ENCODE peak calls at places on chromosome 20, in six cellular contexts. Q is LoVo; E is myocyte; H is naive thymus-derived CD4-positive, alpha-beta T cell; S is Kasumi-1; L is iris pigment epithelial cell. B is an unnamed sample.
A peak's percentile ranks its signal among the peaks of the same experiment; 100 is the strongest.

GRCh38 chr20:10282930-10283556 is 64.4 kb downstream of the SNAP25 start:
- DNase-seq in Q (no peak), E (peak; percentile 22), H (no peak), S (no peak), L (peak; percentile 22), B (no peak)

GRCh38 chr20:37346232-37346525 is 239 bp downstream of the SRC start:
- DNase-seq in Q (no peak), E (no peak), H (no peak), S (no peak), L (no peak), B (no peak)

GRCh38 chr20:38697306-38697705 is 27.0 kb upstream of the SLC32A1 start:
- DNase-seq in Q (no peak), E (no peak), H (no peak), S (no peak), L (no peak), B (no peak)

GRCh38 chr20:38072885-38073284 is 39.3 kb downstream of the RPRD1B start:
- DNase-seq in Q (no peak), E (no peak), H (no peak), S (no peak), L (no peak), B (no peak)

GRCh38 chr20:19886666-19887288 is 128.7 kb downstream of the RIN2 start:
- DNase-seq in Q (no peak), E (no peak), H (no peak), S (no peak), L (peak; percentile 55), B (peak; percentile 35)

GRCh38 chr20:43404880-43405279 is 52.8 kb upstream of the SRSF6 start:
- DNase-seq in Q (no peak), E (no peak), H (no peak), S (no peak), L (peak; percentile 6), B (no peak)

GRCh38 chr20:57792386-57793095 is 82.7 kb upstream of the PMEPA1 start:
- DNase-seq in Q (no peak), E (peak; percentile 70), H (no peak), S (no peak), L (no peak), B (no peak)

GRCh38 chr20:44817143-44817910 is 7.0 kb upstream of the RIMS4 start:
- DNase-seq in Q (no peak), E (no peak), H (no peak), S (no peak), L (no peak), B (no peak)

GRCh38 chr20:9634327-9634726 is 119.9 kb downstream of the LAMP5 start:
- DNase-seq in Q (no peak), E (no peak), H (no peak), S (no peak), L (no peak), B (no peak)

GRCh38 chr20:45467861-45468260 is 1.7 kb upstream of the WFDC2 start:
- DNase-seq in Q (no peak), E (no peak), H (no peak), S (no peak), L (no peak), B (no peak)

GRCh38 chr20:40160151-40160550 is 528.9 kb downstream of the MAFB start:
- DNase-seq in Q (peak; percentile 67), E (peak; percentile 13), H (no peak), S (peak; percentile 45), L (peak; percentile 42), B (peak; percentile 76)

GRCh38 chr20:44092551-44093248 is 94.3 kb downstream of the JPH2 start:
- DNase-seq in Q (peak; percentile 29), E (peak; percentile 48), H (peak; percentile 31), S (peak; percentile 36), L (peak; percentile 67), B (peak; percentile 65)

GRCh38 chr20:21125072-21125848 is 622 bp upstream of the KIZ start:
- DNase-seq in Q (peak; percentile 66), E (peak; percentile 68), H (no peak), S (peak; percentile 79), L (peak; percentile 29), B (peak; percentile 77)

B was measured in hepatocyte.